ENCODE peak calls at places on chromosomes 1 and 21, in ten cellular contexts. M, I, B, T, S, H, E, J, R and G are unnamed samples.

GRCh38 chr1:56866656-56867055 is 12.1 kb downstream of the C8A start:
- DNase-seq in M (no peak), I (peak; percentile 91), B (peak; percentile 88), T (no peak), S (no peak), H (no peak), E (no peak), J (no peak), R (no peak), G (no peak)

GRCh38 chr1:229884765-229885164 is 182.3 kb upstream of the GALNT2 start:
- DNase-seq in M (peak; percentile 37), I (no peak), B (no peak), T (peak; percentile 12), S (no peak), H (no peak), E (no peak), J (no peak), R (no peak), G (no peak)

GRCh38 chr1:9427388-9427787 is 111.9 kb upstream of the SLC25A33 start:
- DNase-seq in M (no peak), I (no peak), B (no peak), T (no peak), S (no peak), H (no peak), E (no peak), J (no peak), R (no peak), G (no peak)

GRCh38 chr1:167489581-167490340 is 28.6 kb downstream of the CD247 start:
- DNase-seq in M (no peak), I (no peak), B (no peak), T (no peak), S (no peak), H (peak; percentile 65), E (no peak), J (peak; percentile 65), R (no peak), G (peak; percentile 46)

GRCh38 chr1:92037400-92037799 is 7.6 kb downstream of the EPHX4 start:
- DNase-seq in M (no peak), I (no peak), B (peak; percentile 69), T (no peak), S (no peak), H (no peak), E (no peak), J (no peak), R (no peak), G (no peak)

GRCh38 chr1:76861149-76861548 is 6.1 kb upstream of the ST6GALNAC5 start:
- DNase-seq in M (no peak), I (no peak), B (no peak), T (no peak), S (no peak), H (no peak), E (no peak), J (no peak), R (no peak), G (no peak)

GRCh38 chr1:231869364-231869763 is 242.8 kb downstream of the DISC1 start:
- DNase-seq in M (no peak), I (no peak), B (no peak), T (no peak), S (no peak), H (no peak), E (no peak), J (no peak), R (no peak), G (no peak)

GRCh38 chr1:194280463-194280862 is 1094.0 kb upstream of the B3GALT2 start:
- DNase-seq in M (no peak), I (no peak), B (no peak), T (no peak), S (no peak), H (no peak), E (no peak), J (no peak), R (no peak), G (no peak)

DNA sequence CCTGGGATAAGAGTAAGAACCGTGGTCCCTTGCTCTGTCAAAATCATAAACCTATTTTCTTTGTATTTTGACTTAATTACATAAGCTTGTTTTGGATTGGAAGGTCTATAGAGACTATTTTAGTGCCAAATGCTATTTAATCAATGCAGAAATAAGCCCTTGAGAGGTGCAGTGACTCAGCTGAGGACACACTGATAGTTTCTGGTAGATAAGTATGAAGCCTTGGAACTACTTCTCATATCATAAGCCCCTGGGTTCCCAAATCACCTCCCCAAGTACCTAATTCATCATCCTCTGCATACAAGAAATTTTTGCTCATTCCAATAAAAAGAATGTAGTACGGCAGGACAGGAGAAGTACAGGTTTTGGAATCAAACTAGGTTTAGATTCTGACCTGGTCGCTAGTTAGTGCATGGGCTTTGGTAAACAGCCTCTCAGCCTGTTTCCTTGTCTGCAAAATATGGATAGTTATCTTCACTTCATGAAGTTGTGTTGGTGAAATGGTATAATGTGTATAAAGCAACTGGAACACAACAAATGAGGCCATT is 3.3 kb upstream of the CD55 start:
- DNase-seq in M (no peak), I (no peak), B (no peak), T (no peak), S (no peak), H (no peak), E (no peak), J (no peak), R (no peak), G (no peak)
- TF ChIP-seq CTCF in M (no peak), I (no peak), B (no peak), T (no peak), S (no peak), H (no peak), E (no peak), J (no peak), R (no peak), G (no peak)

GRCh38 chr21:35984654-35985366 is 75.5 kb downstream of the SETD4 start:
- DNase-seq in M (no peak), I (no peak), B (no peak), T (peak; percentile 34), S (no peak), H (no peak), E (no peak), J (no peak), R (no peak), G (no peak)
- TF ChIP-seq CTCF in M (no peak), I (no peak), B (no peak), T (no peak), S (no peak), H (no peak), E (no peak), J (no peak), R (no peak), G (no peak)

GRCh38 chr1:41434748-41435449 is 49.6 kb downstream of the EDN2 start:
- DNase-seq in M (no peak), I (no peak), B (no peak), T (no peak), S (no peak), H (no peak), E (no peak), J (no peak), R (no peak), G (no peak)

GRCh38 chr1:41431490-41432350 is 52.8 kb downstream of the EDN2 start:
- DNase-seq in M (peak; percentile 56), I (no peak), B (no peak), T (no peak), S (no peak), H (no peak), E (no peak), J (no peak), R (peak; percentile 59), G (no peak)

GRCh38 chr1:41434306-41434705 is 50.2 kb downstream of the EDN2 start:
- DNase-seq in M (no peak), I (no peak), B (no peak), T (no peak), S (no peak), H (no peak), E (no peak), J (no peak), R (no peak), G (no peak)

GRCh38 chr1:41433501-41433900 is 51.0 kb downstream of the EDN2 start:
- DNase-seq in M (no peak), I (no peak), B (no peak), T (no peak), S (no peak), H (no peak), E (no peak), J (no peak), R (no peak), G (no peak)

DNA sequence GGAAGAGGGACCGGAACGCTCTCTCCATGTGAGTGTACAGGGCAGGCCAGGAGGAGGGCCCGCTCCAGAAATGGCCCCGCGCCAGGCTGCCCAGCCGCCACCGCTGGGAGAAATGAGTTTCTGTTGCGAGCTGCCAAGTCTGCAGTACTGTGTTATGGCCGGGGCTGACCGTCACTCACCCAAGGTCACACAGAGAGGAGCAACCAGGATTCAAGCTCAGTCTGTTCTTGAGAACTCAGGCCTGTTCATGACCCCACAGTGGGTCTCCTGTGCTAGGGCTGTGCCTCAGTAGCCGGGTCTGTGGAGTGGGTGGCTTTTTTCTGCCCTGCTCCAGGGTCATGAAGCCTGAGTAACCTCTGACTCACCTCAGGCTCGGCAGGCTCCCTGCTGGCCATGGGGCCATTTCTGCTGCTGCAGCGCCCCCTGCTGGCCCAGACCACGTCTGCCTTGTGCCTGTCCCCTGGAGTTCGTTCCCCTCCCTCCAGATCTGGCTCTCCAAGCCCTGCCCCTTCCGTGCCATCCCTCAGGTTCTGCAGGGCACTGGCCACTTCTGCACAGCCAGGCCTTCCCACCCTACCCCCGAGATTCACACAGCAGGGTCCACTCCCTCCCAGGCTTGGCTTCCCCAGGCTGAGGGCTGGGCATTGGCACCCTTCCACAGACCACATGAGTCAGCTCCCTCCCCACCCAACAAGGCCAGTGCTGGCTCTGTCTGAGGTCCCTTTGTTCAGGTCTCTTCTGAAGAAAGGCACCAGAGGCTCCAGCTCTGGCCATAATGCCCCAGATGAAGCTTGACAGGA is 51.8 kb downstream of the EDN2 start:
- DNase-seq in M (peak; percentile 82), I (peak; percentile 77), B (peak; percentile 76), T (peak; percentile 96), S (peak; percentile 90), H (peak; percentile 76), E (peak; percentile 93), J (peak; percentile 88), R (peak; percentile 87), G (peak; percentile 92)
- TF ChIP-seq CTCF in M (peak; percentile 92), I (peak; percentile 90), B (peak; percentile 80), T (peak; percentile 97), S (peak; percentile 96), H (peak; percentile 49), E (peak; percentile 96), J (peak; percentile 93), R (peak; percentile 94), G (peak; percentile 93)

GRCh38 chr21:45861156-45861870 is 120.3 kb upstream of the COL6A1 start:
- DNase-seq in M (no peak), I (no peak), B (no peak), T (no peak), S (no peak), H (no peak), E (no peak), J (no peak), R (no peak), G (no peak)

GRCh38 chr21:45863751-45864150 is 117.8 kb upstream of the COL6A1 start:
- DNase-seq in M (no peak), I (no peak), B (no peak), T (no peak), S (no peak), H (no peak), E (no peak), J (no peak), R (no peak), G (no peak)

GRCh38 chr21:45862544-45863207 is 118.9 kb upstream of the COL6A1 start:
- DNase-seq in M (no peak), I (no peak), B (no peak), T (no peak), S (no peak), H (no peak), E (no peak), J (no peak), R (no peak), G (no peak)

GRCh38 chr21:45864436-45864835 is 117.1 kb upstream of the COL6A1 start:
- DNase-seq in M (no peak), I (peak; percentile 39), B (peak; percentile 53), T (no peak), S (no peak), H (no peak), E (no peak), J (no peak), R (no peak), G (no peak)

DNA sequence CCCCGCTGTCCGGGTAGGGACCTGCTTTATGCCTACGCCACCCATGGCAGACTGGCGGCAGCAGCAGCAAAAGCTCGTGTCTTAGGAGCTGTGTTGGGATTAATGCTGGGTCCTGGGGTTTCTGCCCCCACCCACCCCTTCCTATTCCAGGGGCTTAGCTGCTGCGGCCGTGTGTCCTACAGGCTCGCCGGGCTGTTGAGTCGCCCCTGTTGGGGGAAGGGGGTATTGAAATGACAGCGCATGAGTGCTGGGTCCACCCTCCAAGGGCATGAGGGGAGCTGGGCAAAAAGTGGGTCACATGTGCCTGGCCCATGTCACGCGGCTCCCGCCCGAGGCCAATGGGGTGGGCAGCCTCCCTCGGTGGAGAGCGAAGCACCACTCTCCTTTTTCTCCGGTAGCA is 118.3 kb upstream of the COL6A1 start:
- DNase-seq in M (no peak), I (no peak), B (no peak), T (no peak), S (no peak), H (no peak), E (no peak), J (no peak), R (no peak), G (no peak)
- TF ChIP-seq CTCF in M (no peak), I (no peak), B (no peak), T (no peak), S (no peak), H (no peak), E (no peak), J (no peak), R (no peak), G (no peak)